ENCODE peak calls at places on chromosome 9, in seven cellular contexts. M is left lung; A is CD8-positive, alpha-beta T cell; P is mucosa of descending colon; F is A549; U is cardiac muscle cell; S is A673. V is an unnamed sample.

GRCh38 chr9:72480931-72481330 is 40.5 kb upstream of the TMC1 start:
- DNase-seq in P (no peak), U (no peak), F (peak; percentile 45), S (no peak), A (no peak), M (no peak), V (no peak)

GRCh38 chr9:127987103-127987614 is 6.4 kb upstream of the EEIG1 start:
- DNase-seq in U (no peak), A (no peak), S (no peak), P (no peak), F (peak; percentile 88), M (no peak), V (peak; percentile 94)

GRCh38 chr9:86057491-86057890 is 41.9 kb downstream of the GOLM1 start:
- DNase-seq in A (no peak), F (no peak), S (no peak), P (no peak), U (no peak), M (no peak), V (no peak)

GRCh38 chr9:74443036-74443750 is 53.9 kb upstream of the RORB start:
- DNase-seq in P (no peak), A (no peak), F (no peak), M (no peak), U (no peak), S (no peak), V (no peak)

GRCh38 chr9:119370816-119371215 is 1.6 kb upstream of the BRINP1 start:
- DNase-seq in M (no peak), P (no peak), A (no peak), S (peak; percentile 41), U (peak; percentile 88), F (peak; percentile 17), V (peak; percentile 28)

GRCh38 chr9:137984520-137985257 is 107.1 kb downstream of the CACNA1B start:
- DNase-seq in S (no peak), F (no peak), P (no peak), M (no peak), A (no peak), U (no peak), V (no peak)

GRCh38 chr9:13424872-13425271 is 145.4 kb upstream of the MPDZ start:
- DNase-seq in U (no peak), F (no peak), S (no peak), M (no peak), P (no peak), A (no peak), V (no peak)

GRCh38 chr9:104009853-104010252 is 84.3 kb upstream of the SMC2 start:
- DNase-seq in P (no peak), S (no peak), U (no peak), A (no peak), F (no peak), M (no peak), V (peak; percentile 5)

GRCh38 chr9:83422512-83422911 is 115.7 kb downstream of the FRMD3 start:
- DNase-seq in M (no peak), S (no peak), A (no peak), U (no peak), F (no peak), P (no peak), V (no peak)

GRCh38 chr9:89740722-89741121 is 135.9 kb downstream of the GADD45G start:
- DNase-seq in S (no peak), P (no peak), A (peak; percentile 2), M (no peak), F (no peak), U (no peak), V (no peak)

GRCh38 chr9:5499889-5500398 is 10.4 kb upstream of the PDCD1LG2 start:
- DNase-seq in U (no peak), A (no peak), F (no peak), M (no peak), S (peak; percentile 96), P (no peak), V (peak; percentile 36)

GRCh38 chr9:93304574-93305496 is 120.9 kb downstream of the WNK2 start:
- DNase-seq in S (peak; percentile 45), P (no peak), A (no peak), F (peak; percentile 76), M (no peak), U (peak; percentile 80), V (peak; percentile 47)

GRCh38 chr9:78909566-78909965 is 612.6 kb downstream of the PSAT1 start:
- DNase-seq in U (no peak), F (no peak), P (no peak), A (no peak), M (no peak), S (no peak), V (no peak)

GRCh38 chr9:38233796-38234355 is 158.6 kb upstream of the ALDH1B1 start:
- DNase-seq in P (no peak), U (no peak), F (no peak), A (no peak), M (no peak), S (no peak), V (no peak)

DNA sequence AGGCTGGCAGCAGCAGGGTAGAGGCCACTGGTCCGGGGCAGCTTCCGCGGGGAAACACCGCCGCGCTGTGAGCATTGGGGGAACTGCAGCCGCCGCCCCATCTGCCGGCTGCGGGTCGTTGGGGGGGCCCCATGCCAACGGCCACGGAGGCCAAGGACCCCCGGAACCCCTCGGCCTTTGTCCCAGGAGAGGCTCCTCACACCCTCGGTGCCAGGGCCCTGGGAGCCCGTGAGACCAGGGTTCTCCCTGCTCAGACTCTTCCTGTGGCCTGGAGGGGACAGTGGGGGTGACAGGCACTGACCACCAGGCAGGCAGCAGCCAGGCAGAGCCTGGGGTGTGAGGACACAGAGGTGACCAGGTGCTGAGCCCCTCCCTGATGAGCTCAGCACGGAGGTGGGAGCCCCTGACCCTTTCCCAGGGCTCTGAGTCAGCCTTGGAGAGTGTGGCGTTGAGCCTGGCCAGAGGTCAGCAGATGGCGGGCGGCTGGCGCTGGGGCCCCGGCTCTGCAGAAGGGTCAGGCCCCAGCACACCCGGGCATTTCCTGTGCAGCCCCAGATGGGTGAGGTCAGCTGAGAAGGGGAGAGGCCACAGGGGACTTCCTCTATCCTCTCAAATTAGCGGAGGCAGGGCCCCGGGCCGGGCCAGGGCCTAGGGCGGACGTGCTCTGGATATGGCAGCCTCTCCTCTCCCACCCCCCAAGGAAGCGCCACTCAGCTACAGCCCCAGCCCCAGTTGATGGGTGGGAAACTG is 17.9 kb upstream of the EGFL7 start:
- DNase-seq in A (peak; percentile 59), M (peak; percentile 97), S (no peak), F (peak; percentile 88), U (peak; percentile 70), P (peak; percentile 79), V (peak; percentile 68)
- H3K4me3 ChIP-seq in A (no peak overlapping the region), M (peak overlapping the region; percentile 39), S (peak overlapping the region; percentile 0), F (peak overlapping the region; percentile 32), U (no peak overlapping the region), P (no peak overlapping the region), V (no peak overlapping the region)

DNA sequence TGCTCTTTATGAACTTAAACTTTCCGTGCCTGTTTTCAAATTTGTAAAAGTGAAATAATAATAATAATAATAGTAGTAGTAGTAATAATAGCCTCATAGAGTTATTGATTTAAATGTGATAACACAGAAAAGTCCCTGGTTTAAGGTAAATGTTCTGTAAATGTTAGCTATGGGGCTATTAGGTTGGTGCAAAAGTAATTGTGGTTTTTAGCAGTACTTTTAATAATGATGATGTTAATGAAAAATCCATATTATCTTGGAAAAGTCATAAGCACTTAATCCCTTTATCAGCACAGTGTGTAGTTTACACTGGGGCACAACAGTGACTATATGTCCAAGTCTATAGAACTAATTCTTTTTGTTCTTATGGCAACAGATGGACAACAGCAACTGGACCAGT is at the start of gene OR1Q1:
- DNase-seq in F (no peak), A (no peak), S (no peak), U (no peak), P (no peak), M (no peak), V (no peak)
- H3K9me3 ChIP-seq in F (no peaks in the 10 kb centered on the region), A (no peaks in the 10 kb centered on the region), S (no peaks in the 10 kb centered on the region), U (no peaks in the 10 kb centered on the region), P (no peaks in the 10 kb centered on the region), M (peaks cover 7% of the 10 kb centered on the region), V (no peaks in the 10 kb centered on the region)

GRCh38 chr9:35728041-35728971 is 3.7 kb downstream of the TLN1 start:
- DNase-seq in A (no peak), S (no peak), M (peak; percentile 85), U (peak; percentile 90), P (peak; percentile 79), F (no peak), V (peak; percentile 95)

GRCh38 chr9:35729700-35730485 is 2.1 kb downstream of the TLN1 start:
- DNase-seq in M (peak; percentile 93), P (peak; percentile 79), F (peak; percentile 94), S (peak; percentile 61), A (no peak), U (peak; percentile 56), V (peak; percentile 80)

GRCh38 chr9:35730486-35730854 is 1.5 kb downstream of the TLN1 start:
- DNase-seq in P (no peak), F (no peak), U (no peak), S (no peak), A (no peak), M (no peak), V (no peak)

GRCh38 chr9:35727676-35728040 is 4.3 kb downstream of the TLN1 start:
- DNase-seq in S (no peak), P (no peak), A (no peak), F (no peak), M (no peak), U (peak; percentile 7), V (no peak)

GRCh38 chr9:35729101-35729500 is 2.9 kb downstream of the TLN1 start:
- DNase-seq in F (no peak), M (no peak), U (no peak), S (no peak), P (no peak), A (no peak), V (no peak)
- H3K4me3 ChIP-seq in F (peak overlapping the region; percentile 33), M (peak overlapping the region; percentile 83), U (peak overlapping the region; percentile 11), S (no peak overlapping the region), P (no peak overlapping the region), A (no peak overlapping the region), V (peak overlapping the region; percentile 72)

GRCh38 chr9:135660407-135660806 is 2.7 kb upstream of the LCN9 start:
- DNase-seq in S (no peak), P (no peak), U (no peak), M (no peak), F (no peak), A (no peak), V (no peak)

GRCh38 chr9:135650408-135650807 is 11.1 kb upstream of the GLT6D1 start:
- DNase-seq in A (no peak), F (no peak), S (no peak), U (no peak), M (no peak), P (no peak), V (no peak)

GRCh38 chr9:135657416-135657815 is 5.7 kb upstream of the LCN9 start:
- DNase-seq in A (no peak), F (no peak), P (no peak), M (no peak), S (no peak), U (no peak), V (no peak)

GRCh38 chr9:135659252-135659651 is 3.9 kb upstream of the LCN9 start:
- DNase-seq in M (no peak), A (no peak), F (no peak), U (no peak), S (no peak), P (no peak), V (no peak)

DNA sequence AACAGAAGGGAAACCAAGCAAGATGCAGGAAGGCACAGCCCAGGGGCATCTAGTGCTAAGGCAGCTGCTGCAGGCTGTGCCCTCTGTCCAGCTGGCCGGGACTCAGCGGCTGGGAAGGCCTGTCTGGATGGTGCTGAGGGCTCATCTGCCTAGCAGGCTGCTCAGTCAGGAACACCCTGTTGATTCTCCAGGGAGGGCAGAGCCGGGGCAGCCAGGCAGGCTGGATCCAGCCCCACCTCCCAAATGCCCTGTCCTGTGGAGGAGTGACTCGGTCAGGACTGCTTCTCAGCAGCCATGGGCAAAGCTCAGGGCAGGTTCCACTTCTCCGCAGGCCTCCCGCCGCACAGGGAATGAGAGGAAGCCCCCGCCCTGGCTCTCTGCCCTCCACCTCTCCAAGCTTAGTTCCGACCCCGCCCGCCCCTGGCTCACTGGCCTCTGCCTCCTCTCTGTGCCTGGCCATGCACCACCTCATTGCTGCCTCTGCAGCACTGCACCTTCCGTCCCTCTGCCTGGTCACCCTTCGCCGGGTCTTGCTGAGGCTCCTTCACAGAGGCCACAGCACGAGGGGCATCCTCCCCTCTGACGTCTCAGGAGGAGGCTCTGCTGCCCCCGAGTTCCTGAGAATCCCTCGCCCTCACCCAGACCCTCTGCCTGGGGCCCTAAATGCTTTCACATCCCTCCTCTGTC is 7.6 kb upstream of the LCN9 start:
- DNase-seq in S (no peak), U (no peak), P (no peak), F (no peak), M (no peak), A (no peak), V (no peak)
- H3K9me3 ChIP-seq in S (peaks cover 17% of the 10 kb centered on the region), U (no peaks in the 10 kb centered on the region), P (no peaks in the 10 kb centered on the region), F (peaks cover 24% of the 10 kb centered on the region), M (no peaks in the 10 kb centered on the region), A (no peaks in the 10 kb centered on the region), V (no peaks in the 10 kb centered on the region)